ENCODE peak calls at places on chromosomes 1 and 21, in four cellular contexts. J is H9, R is astrocyte of the cerebellum, O is dorsolateral prefrontal cortex. Y is an unnamed sample.
A peak's percentile ranks its signal among the peaks of the same experiment; 100 is the strongest.

GRCh38 chr1:34549199-34549598 is 205.6 kb upstream of the GJB5 start:
- DNase-seq in O (no peak), J (peak; percentile 74), R (no peak), Y (no peak)

GRCh38 chr21:41673596-41674335 is 93.1 kb downstream of the RIPK4 start:
- DNase-seq in O (no peak), J (no peak), R (no peak), Y (peak; percentile 30)

GRCh38 chr21:38048241-38048640 is 132.0 kb upstream of the KCNJ6 start:
- DNase-seq in R (no peak), O (no peak), J (no peak), Y (no peak)

GRCh38 chr1:205518616-205519540 is 14.4 kb downstream of the CDK18 start:
- DNase-seq in O (peak; percentile 91), R (no peak), J (no peak), Y (no peak)

GRCh38 chr1:172732427-172732826 is 73.5 kb downstream of the FASLG start:
- DNase-seq in J (no peak), R (no peak), O (no peak), Y (no peak)

GRCh38 chr1:235227414-235227813 is 66.4 kb upstream of the RBM34 start:
- DNase-seq in J (no peak), R (no peak), O (no peak), Y (no peak)

GRCh38 chr1:31368611-31369107 is 4.2 kb downstream of the FABP3 start:
- DNase-seq in R (no peak), O (no peak), J (no peak), Y (no peak)

GRCh38 chr1:203516906-203517305 is 23.0 kb downstream of the OPTC start:
- DNase-seq in O (no peak), J (no peak), R (no peak), Y (no peak)

GRCh38 chr1:246679211-246680177 is 44.7 kb upstream of the SCCPDH start:
- DNase-seq in R (no peak), J (no peak), O (peak; percentile 59), Y (no peak)

GRCh38 chr1:116504308-116505156 is 66.3 kb downstream of the CD58 start:
- DNase-seq in O (peak; percentile 62), J (no peak), R (no peak), Y (no peak)

GRCh38 chr1:234709473-234710279 is 99.7 kb upstream of the IRF2BP2 start:
- DNase-seq in O (no peak), J (peak; percentile 21), R (no peak), Y (no peak)

GRCh38 chr1:67137307-67137753 is 2.6 kb upstream of the C1orf141 start:
- DNase-seq in O (no peak), R (no peak), J (no peak), Y (no peak)

GRCh38 chr1:85087659-85088407 is 39.5 kb upstream of the MCOLN3 start:
- DNase-seq in R (no peak), O (no peak), J (no peak), Y (no peak)

GRCh38 chr1:194052514-194053333 is 866.3 kb upstream of the B3GALT2 start:
- DNase-seq in R (no peak), J (no peak), O (no peak), Y (no peak)

GRCh38 chr1:13539683-13540082 is 25.9 kb upstream of the LRRC38 start:
- DNase-seq in O (no peak), J (no peak), R (no peak), Y (no peak)

GRCh38 chr1:110433803-110434202 is 17.1 kb upstream of the PROK1 start:
- DNase-seq in J (peak; percentile 79), O (no peak), R (no peak), Y (no peak)

GRCh38 chr1:228456252-228457016 is 30.7 kb upstream of the RNF187 start:
- DNase-seq in R (no peak), O (no peak), J (no peak), Y (no peak)

GRCh38 chr1:169858467-169858866 is 35.2 kb downstream of the SCYL3 start:
- DNase-seq in J (no peak), R (peak; percentile 8), O (no peak), Y (no peak)

GRCh38 chr1:17412093-17412870 is 27.2 kb downstream of the RCC2 start:
- DNase-seq in R (no peak), O (no peak), J (no peak), Y (no peak)

GRCh38 chr1:17419626-17420328 is 19.7 kb downstream of the RCC2 start:
- DNase-seq in O (peak; percentile 57), J (peak; percentile 87), R (no peak), Y (no peak)

GRCh38 chr1:17420361-17420760 is 19.1 kb downstream of the RCC2 start:
- DNase-seq in J (no peak), R (no peak), O (no peak), Y (no peak)

GRCh38 chr1:17414022-17414421 is 25.5 kb downstream of the RCC2 start:
- DNase-seq in R (no peak), O (no peak), J (no peak), Y (no peak)

GRCh38 chr1:17416389-17416788 is 23.1 kb downstream of the RCC2 start:
- DNase-seq in J (no peak), O (no peak), R (no peak), Y (no peak)
- TF ChIP-seq CTCF in J (no peak), O (no peak), R (no peak), Y (no peak)

GRCh38 chr21:45957551-45957950 is 24.0 kb upstream of the COL6A1 start:
- DNase-seq in J (no peak), R (no peak), O (no peak), Y (no peak)

GRCh38 chr21:45951676-45952075 is 29.9 kb upstream of the COL6A1 start:
- DNase-seq in R (no peak), J (no peak), O (no peak), Y (no peak)

GRCh38 chr21:45954921-45955320 is 26.6 kb upstream of the COL6A1 start:
- DNase-seq in J (no peak), R (no peak), O (no peak), Y (no peak)

GRCh38 chr21:45952974-45953373 is 28.6 kb upstream of the COL6A1 start:
- DNase-seq in O (no peak), J (no peak), R (no peak), Y (no peak)

GRCh38 chr21:45954271-45954670 is 27.3 kb upstream of the COL6A1 start:
- DNase-seq in R (no peak), J (peak; percentile 61), O (no peak), Y (no peak)
- TF ChIP-seq CTCF in R (no peak), J (peak; percentile 40), O (no peak), Y (peak; percentile 47)

DNA sequence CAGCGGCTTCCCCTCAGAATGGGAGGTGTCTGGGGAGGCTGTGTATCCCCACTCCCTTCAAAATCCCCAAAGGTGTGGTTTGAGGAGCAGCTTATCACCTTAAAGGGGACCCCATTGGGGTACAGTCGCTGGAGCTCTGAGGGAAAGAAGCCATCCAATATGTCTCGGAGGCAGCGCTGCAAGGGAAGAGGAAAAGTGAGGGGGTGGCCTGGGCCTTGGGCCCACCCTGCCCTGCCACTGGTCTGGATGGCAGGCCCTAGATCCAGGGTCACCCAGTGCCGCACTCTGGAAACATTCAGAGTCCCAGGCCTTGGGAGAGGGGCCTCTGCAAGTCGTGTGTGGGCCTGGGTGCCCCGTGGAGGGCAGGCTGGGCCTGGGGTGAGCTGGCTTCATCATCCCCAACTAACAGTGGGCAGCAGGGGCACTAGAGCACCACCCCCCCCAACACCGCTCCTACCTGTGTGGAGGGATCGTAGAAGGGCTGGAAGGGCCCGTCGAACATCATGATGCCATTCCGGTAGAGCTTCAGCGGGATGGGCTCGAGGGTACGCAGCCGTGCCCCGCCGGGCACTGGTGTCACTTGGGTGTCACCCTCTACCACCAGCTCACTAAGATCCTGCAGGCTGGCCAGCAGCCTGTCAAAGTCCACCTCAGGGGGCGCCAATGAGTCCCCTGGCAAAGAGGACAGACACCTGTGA is 5.6 kb downstream of the SH3BGRL3 start:
- DNase-seq in O (no peak), J (peak; percentile 89), R (no peak), Y (no peak)
- TF ChIP-seq CTCF in O (no peak), J (peak; percentile 79), R (peak; percentile 27), Y (peak; percentile 23)

DNA sequence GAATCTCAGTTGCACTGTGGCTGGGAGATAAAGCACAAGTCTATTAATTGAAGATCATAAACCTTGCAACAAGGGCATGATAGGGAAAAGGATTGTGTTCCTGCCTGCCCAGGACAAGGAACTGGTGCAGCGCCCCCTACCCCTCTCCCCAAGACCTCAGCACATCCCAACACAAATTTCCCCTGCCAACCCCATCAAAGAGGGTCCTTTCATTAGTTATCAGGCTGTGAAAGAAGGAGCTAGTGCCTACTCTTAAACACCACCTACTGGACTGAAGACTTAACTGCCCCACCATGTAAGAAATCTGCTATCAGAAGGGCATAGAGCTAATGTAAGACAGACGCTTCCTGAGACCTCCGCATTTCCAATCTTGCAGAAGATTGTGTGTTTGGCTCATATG is 372.6 kb downstream of the AGBL4 start:
- DNase-seq in R (no peak), J (no peak), O (no peak), Y (no peak)
- TF ChIP-seq CTCF in R (no peak), J (no peak), O (no peak), Y (no peak)

GRCh38 chr1:186304982-186305949 is 69.8 kb downstream of the TPR start:
- DNase-seq in O (no peak), J (no peak), R (peak; percentile 1), Y (no peak)
- TF ChIP-seq CTCF in O (peak; percentile 46), J (peak; percentile 74), R (peak; percentile 57), Y (peak; percentile 82)

GRCh38 chr1:164765993-164766720 is 207.2 kb downstream of the PBX1 start:
- DNase-seq in J (no peak), R (no peak), O (no peak), Y (no peak)
- TF ChIP-seq CTCF in J (no peak), R (no peak), O (no peak), Y (no peak)

GRCh38 chr1:1374861-1375662 is at the start of gene AURKAIP1:
- DNase-seq in O (peak; percentile 99), R (peak; percentile 100), J (peak; percentile 99), Y (peak; percentile 99)
- TF ChIP-seq CTCF in O (peak; percentile 66), R (peak; percentile 25), J (peak; percentile 42), Y (peak; percentile 63)